ENCODE peak calls at places on chromosomes 13 and 19, in four cellular contexts. V, T, S and H are unnamed samples. For H3K4me1, the result is how much of the 10 kb centered on the place peaks cover.

GRCh38 chr19:34171539-34171876 is 796 bp upstream of the LSM14A start:
- DNase-seq in S (peak), T (peak), V (no peak), H (no peak)

GRCh38 chr19:5035817-5036732 is 67.2 kb downstream of the KDM4B start:
- DNase-seq in T (no peak), V (no peak), S (no peak), H (no peak)

GRCh38 chr13:106103779-106104178 is 431.7 kb downstream of the EFNB2 start:
- DNase-seq in S (peak), V (no peak), T (no peak), H (no peak)

GRCh38 chr19:39558623-39559117 is 18.7 kb upstream of the EID2 start:
- DNase-seq in S (no peak), T (no peak), V (no peak), H (no peak)

GRCh38 chr19:11699931-11700794 is 38.6 kb downstream of the ZNF823 start:
- DNase-seq in T (peak), V (peak), S (peak), H (no peak)

GRCh38 chr19:11423164-11423803 is 4.2 kb upstream of the RGL3 start:
- DNase-seq in T (no peak), V (no peak), S (no peak), H (no peak)

GRCh38 chr19:41408256-41408655 is 10.6 kb downstream of the BCKDHA start:
- DNase-seq in S (no peak), T (no peak), V (no peak), H (no peak)

GRCh38 chr13:78881746-78882145 is 222.8 kb upstream of the OBI1 start:
- DNase-seq in T (no peak), S (no peak), V (no peak), H (no peak)

GRCh38 chr19:3632098-3632497 is 5.5 kb upstream of the CACTIN start:
- DNase-seq in S (no peak), V (no peak), T (no peak), H (no peak)

GRCh38 chr13:75417006-75417384 is 65.0 kb downstream of the TBC1D4 start:
- DNase-seq in T (no peak), V (no peak), S (no peak), H (no peak)

GRCh38 chr19:17455308-17455707 is 5.4 kb downstream of the NXNL1 start:
- DNase-seq in V (no peak), S (no peak), T (no peak), H (no peak)

GRCh38 chr19:38514812-38515633 is 81.5 kb downstream of the RYR1 start:
- DNase-seq in T (peak), V (peak), S (peak), H (peak)

GRCh38 chr19:33373701-33374405 is at the start of gene CEBPG:
- DNase-seq in S (peak), V (peak), T (peak), H (no peak)

GRCh38 chr13:73819711-73820110 is 314.5 kb downstream of the KLF12 start:
- DNase-seq in S (no peak), T (no peak), V (no peak), H (no peak)

GRCh38 chr13:75473472-75473871 is 8.5 kb downstream of the TBC1D4 start:
- DNase-seq in S (no peak), V (no peak), T (peak), H (no peak)

GRCh38 chr13:100440756-100441421 is 147.7 kb downstream of the GGACT start:
- DNase-seq in V (no peak), T (peak), S (peak), H (no peak)

GRCh38 chr19:44949550-44949949 is 3.7 kb downstream of the APOC2 start:
- DNase-seq in T (no peak), S (no peak), V (no peak), H (no peak)

GRCh38 chr19:35040826-35041547 is 534 bp upstream of the HPN start:
- DNase-seq in S (peak), V (peak), T (peak), H (peak)

GRCh38 chr19:37654525-37654832 is 786 bp downstream of the ZFP30 start:
- DNase-seq in V (peak), T (peak), S (peak), H (no peak)

GRCh38 chr19:728011-728410 is 19.3 kb downstream of the PALM start:
- DNase-seq in T (peak), S (peak), V (no peak), H (peak)

GRCh38 chr13:111662895-111663294 is 342.5 kb downstream of the TEX29 start:
- DNase-seq in T (no peak), V (no peak), S (no peak), H (no peak)

GRCh38 chr13:32019612-32020233 is 11.9 kb upstream of the FRY start:
- DNase-seq in S (peak), V (peak), T (peak), H (no peak)

GRCh38 chr19:38989066-38989605 is 13.6 kb upstream of the FBXO17 start:
- DNase-seq in S (no peak), T (peak), V (peak), H (no peak)

GRCh38 chr19:3458229-3458555 is 22.1 kb downstream of the SMIM24 start:
- DNase-seq in S (no peak), V (peak), T (peak), H (no peak)

GRCh38 chr19:3746371-3747056 is 15.0 kb downstream of the APBA3 start:
- DNase-seq in T (no peak), S (no peak), V (no peak), H (no peak)

GRCh38 chr19:47097396-47098217 is 16.0 kb downstream of the ZC3H4 start:
- DNase-seq in S (no peak), T (no peak), V (no peak), H (peak)

GRCh38 chr13:45875951-45876350 is 24.4 kb upstream of the SIAH3 start:
- DNase-seq in S (no peak), V (no peak), T (no peak), H (no peak)

GRCh38 chr19:38877781-38878574 is at the start of gene RINL:
- DNase-seq in T (no peak), S (no peak), V (no peak), H (no peak)

GRCh38 chr13:104837756-104838155 is 1697.7 kb downstream of the EFNB2 start:
- DNase-seq in V (no peak), S (no peak), T (no peak), H (no peak)

GRCh38 chr19:11856568-11857264 is 8.2 kb downstream of the ZNF439 start:
- DNase-seq in V (no peak), S (no peak), T (no peak), H (no peak)

GRCh38 chr19:36115453-36116343 is at the start of gene TBCB:
- DNase-seq in S (peak), T (peak), V (peak), H (no peak)

GRCh38 chr13:87669379-87669978 is 1.7 kb upstream of the SLITRK5 start:
- DNase-seq in V (peak), T (peak), S (peak), H (no peak)

GRCh38 chr13:41813426-41813825 is 147.5 kb downstream of the VWA8 start:
- DNase-seq in V (no peak), S (peak), T (peak), H (no peak)
- H3K4me1 ChIP-seq in V (under half), S (under half), T (under half), H (under half)

GRCh38 chr19:49686503-49687088 is 2.8 kb upstream of the ADM5 start:
- DNase-seq in T (no peak), S (no peak), V (no peak), H (no peak)

GRCh38 chr19:49687566-49688316 is 1.7 kb upstream of the ADM5 start:
- DNase-seq in T (no peak), S (no peak), V (no peak), H (no peak)

GRCh38 chr19:49685845-49686332 is 3.5 kb upstream of the ADM5 start:
- DNase-seq in V (no peak), T (no peak), S (no peak), H (no peak)

GRCh38 chr19:49688531-49689132 is 762 bp upstream of the ADM5 start:
- DNase-seq in V (no peak), T (no peak), S (no peak), H (no peak)

GRCh38 chr19:49687150-49687549 is 2.2 kb upstream of the ADM5 start:
- DNase-seq in T (no peak), V (no peak), S (no peak), H (no peak)
- H3K4me3 ChIP-seq in T (no peak), V (no peak), S (no peak), H (no peak)

GRCh38 chr19:13008926-13009787 is 13.9 kb downstream of the NFIX start:
- DNase-seq in T (no peak), V (no peak), S (no peak), H (no peak)

GRCh38 chr19:13005861-13006370 is 10.6 kb downstream of the NFIX start:
- DNase-seq in T (no peak), S (no peak), V (no peak), H (no peak)

GRCh38 chr19:13005253-13005652 is 10.0 kb downstream of the NFIX start:
- DNase-seq in T (no peak), S (no peak), V (no peak), H (no peak)

GRCh38 chr19:13006431-13007281 is 11.4 kb downstream of the NFIX start:
- DNase-seq in V (no peak), T (no peak), S (no peak), H (no peak)

DNA sequence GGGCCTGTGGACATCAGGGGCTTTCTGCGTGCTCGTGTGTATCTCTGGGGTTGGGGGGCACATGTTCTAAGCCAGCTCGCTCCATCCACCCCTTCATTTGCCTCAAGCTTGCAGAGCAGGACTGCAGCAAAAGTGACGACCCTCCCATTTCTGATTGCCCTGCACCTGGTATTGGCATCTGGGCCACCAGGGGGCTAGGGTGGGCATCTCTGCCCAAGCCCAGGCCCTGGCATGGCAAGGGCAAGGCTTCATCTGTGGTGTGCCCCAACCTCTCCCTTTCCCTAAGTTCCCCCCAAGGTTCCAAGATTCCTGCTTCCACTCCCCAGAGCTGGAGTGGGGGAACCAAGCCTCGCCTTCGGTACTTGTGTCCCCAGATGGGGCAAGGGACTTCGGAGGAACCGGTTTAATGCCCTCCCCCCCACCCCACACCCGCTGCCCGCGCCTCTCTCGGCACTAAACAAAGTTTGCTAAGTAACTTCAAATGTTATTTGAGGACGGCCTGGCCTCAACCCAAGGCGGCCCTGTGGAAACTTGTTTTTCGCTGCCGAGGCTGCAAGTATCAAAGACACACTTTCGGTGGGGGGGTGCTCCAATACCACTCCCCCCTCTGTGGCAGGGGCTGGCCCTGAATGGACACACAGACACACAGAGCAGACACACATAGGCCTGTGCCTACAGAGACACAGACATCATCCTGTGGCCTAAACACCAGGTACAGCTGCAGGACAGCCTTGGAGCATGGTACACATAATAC is 12.2 kb downstream of the NFIX start:
- DNase-seq in T (peak), V (no peak), S (no peak), H (peak)
- H3K4me1 ChIP-seq in T (under half), V (under half), S (under half), H (under half)

GRCh38 chr19:8569066-8569761 is 8.0 kb downstream of the MYO1F start:
- DNase-seq in T (peak), V (no peak), S (peak), H (peak)

GRCh38 chr19:8566855-8567254 is 10.4 kb downstream of the MYO1F start:
- DNase-seq in V (no peak), S (peak), T (no peak), H (no peak)

GRCh38 chr19:8573316-8573715 is 3.9 kb downstream of the MYO1F start:
- DNase-seq in S (no peak), T (no peak), V (no peak), H (no peak)

GRCh38 chr19:8567522-8568172 is 9.6 kb downstream of the MYO1F start:
- DNase-seq in S (no peak), T (no peak), V (no peak), H (no peak)

GRCh38 chr19:8571006-8571411 is 6.2 kb downstream of the MYO1F start:
- DNase-seq in V (no peak), T (peak), S (peak), H (no peak)
- H3K4me3 ChIP-seq in V (no peak), T (no peak), S (no peak), H (no peak)

DNA sequence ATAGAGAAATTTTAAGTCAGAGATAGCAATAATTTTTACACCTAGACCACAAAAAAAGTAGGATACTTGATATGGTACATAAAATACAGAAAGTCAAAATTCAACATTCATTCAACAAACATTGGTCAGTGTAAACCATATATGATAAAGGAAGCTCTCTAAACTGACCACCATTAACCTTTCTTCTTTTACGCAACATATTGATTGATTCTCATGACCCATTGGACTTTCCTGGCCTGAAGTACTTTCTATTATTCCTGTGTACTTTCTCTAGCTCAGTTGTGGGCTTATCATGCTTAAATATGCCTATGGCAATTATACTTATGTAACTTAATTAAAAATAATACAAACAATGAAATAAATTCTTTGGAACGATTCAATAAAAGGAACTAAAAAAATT is 10.7 kb downstream of the PIBF1 start:
- DNase-seq in T (no peak), S (no peak), V (no peak), H (no peak)
- H3K4me1 ChIP-seq in T (under half), S (under half), V (under half), H (under half)